ENCODE peak calls at places on chromosome X, in five cellular contexts. B is H9, Y is fibroblast of lung, X is lower leg skin, R is foreskin fibroblast. Z is an unnamed sample.

GRCh38 chrX:47958943-47959342 is 44.8 kb downstream of the ZNF182 start:
- DNase-seq in B (peak), Y (no peak), X (no peak), R (peak), Z (no peak)

GRCh38 chrX:109928596-109929335 is 74.1 kb upstream of the TMEM164 start:
- DNase-seq in B (no peak), Y (no peak), X (no peak), R (no peak), Z (no peak)

GRCh38 chrX:9729161-9729885 is 36.3 kb downstream of the GPR143 start:
- DNase-seq in B (no peak), Y (no peak), X (no peak), R (peak), Z (no peak)

GRCh38 chrX:103730746-103731508 is 20.2 kb downstream of the TMEM31 start:
- DNase-seq in B (no peak), Y (peak), X (no peak), R (peak), Z (peak)

GRCh38 chrX:48917139-48917980 is 1.5 kb downstream of the PIM2 start:
- DNase-seq in B (peak), Y (peak), X (peak), R (peak), Z (peak)

GRCh38 chrX:134144231-134144630 is 92.8 kb upstream of the CCDC160 start:
- DNase-seq in B (no peak), Y (no peak), X (no peak), R (peak), Z (no peak)

GRCh38 chrX:38805294-38806053 is 4.2 kb downstream of the MID1IP1 start:
- DNase-seq in B (peak), Y (peak), X (peak), R (peak), Z (peak)

GRCh38 chrX:15929231-15929630 is 74.6 kb upstream of the AP1S2 start:
- DNase-seq in B (no peak), Y (peak), X (no peak), R (no peak), Z (no peak)

GRCh38 chrX:21741869-21742701 is 15.8 kb downstream of the SMPX start:
- DNase-seq in B (no peak), Y (peak), X (peak), R (no peak), Z (no peak)

GRCh38 chrX:41238543-41238942 is 95.4 kb upstream of the DDX3X start:
- DNase-seq in B (no peak), Y (peak), X (no peak), R (peak), Z (peak)

GRCh38 chrX:95427389-95427788 is 1257.3 kb upstream of the DIAPH2 start:
- DNase-seq in B (no peak), Y (peak), X (no peak), R (peak), Z (no peak)

GRCh38 chrX:107748490-107748889 is 27.1 kb downstream of the TSC22D3 start:
- DNase-seq in B (no peak), Y (no peak), X (no peak), R (no peak), Z (no peak)

GRCh38 chrX:20265221-20265725 is 1.4 kb downstream of the RPS6KA3 start:
- DNase-seq in B (peak), Y (peak), X (peak), R (peak), Z (peak)

GRCh38 chrX:3143043-3143799 is 102.0 kb downstream of the ARSF start:
- DNase-seq in B (no peak), Y (no peak), X (no peak), R (no peak), Z (no peak)

GRCh38 chrX:32293962-32294708 is 917.2 kb downstream of the DMD start:
- DNase-seq in B (no peak), Y (no peak), X (no peak), R (no peak), Z (no peak)

GRCh38 chrX:16966745-16967144 is 20.3 kb downstream of the REPS2 start:
- DNase-seq in B (no peak), Y (no peak), X (no peak), R (peak), Z (no peak)

GRCh38 chrX:39721570-39722279 is 376.0 kb downstream of the BCOR start:
- DNase-seq in B (no peak), Y (peak), X (no peak), R (peak), Z (no peak)

GRCh38 chrX:13430136-13430827 is 110.4 kb upstream of the ATXN3L start:
- DNase-seq in B (no peak), Y (no peak), X (no peak), R (peak), Z (no peak)

GRCh38 chrX:36867143-36867542 is 141.0 kb upstream of the FAM47C start:
- DNase-seq in B (no peak), Y (peak), X (no peak), R (peak), Z (peak)

GRCh38 chrX:47854474-47854873 is 17.8 kb downstream of the ZNF81 start:
- DNase-seq in B (peak), Y (no peak), X (no peak), R (peak), Z (no peak)

GRCh38 chrX:136691028-136691809 is 43.3 kb downstream of the CD40LG start:
- DNase-seq in B (no peak), Y (peak), X (no peak), R (peak), Z (no peak)

GRCh38 chrX:11792461-11793421 is 34.7 kb downstream of the MSL3 start:
- DNase-seq in B (no peak), Y (no peak), X (no peak), R (no peak), Z (no peak)

GRCh38 chrX:71056857-71057256 is 11.3 kb downstream of the SNX12 start:
- DNase-seq in B (no peak), Y (peak), X (no peak), R (peak), Z (no peak)

GRCh38 chrX:97026406-97026805 is 142.7 kb downstream of the RPA4 start:
- DNase-seq in B (no peak), Y (peak), X (no peak), R (no peak), Z (peak)
- TF ChIP-seq CTCF in B (peak), Y (no peak), X (no peak), R (no peak), Z (peak)

DNA sequence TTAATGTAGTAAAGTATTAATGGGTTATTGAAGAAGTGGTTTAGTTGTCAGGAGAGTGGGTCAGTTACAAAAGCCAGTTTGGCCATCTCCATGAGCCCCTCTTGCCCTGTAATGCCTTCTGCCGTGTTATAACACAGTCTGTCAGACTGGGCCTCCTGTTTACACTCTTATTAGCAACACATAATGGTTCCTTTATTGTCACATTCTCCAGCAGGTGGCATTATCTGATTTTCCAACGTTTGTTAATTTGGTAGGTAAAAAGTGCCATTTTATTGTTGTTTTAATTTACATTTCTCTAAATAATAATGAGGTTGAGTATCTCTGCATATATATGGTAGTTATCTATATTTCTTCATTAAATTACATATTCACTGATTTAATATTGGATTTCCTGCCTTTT is 560.8 kb downstream of the FGF13 start:
- DNase-seq in B (no peak), Y (no peak), X (no peak), R (no peak), Z (no peak)
- TF ChIP-seq CTCF in B (peak), Y (no peak), X (no peak), R (no peak), Z (no peak)

GRCh38 chrX:135434258-135435138 is 12.8 kb downstream of the SMIM10L2A start:
- DNase-seq in B (no peak), Y (no peak), X (no peak), R (no peak), Z (no peak)

GRCh38 chrX:135431886-135432285 is 10.1 kb downstream of the SMIM10L2A start:
- DNase-seq in B (no peak), Y (no peak), X (no peak), R (no peak), Z (peak)

GRCh38 chrX:135432881-135433521 is 11.3 kb downstream of the SMIM10L2A start:
- DNase-seq in B (no peak), Y (no peak), X (no peak), R (no peak), Z (no peak)

GRCh38 chrX:135433531-135434257 is 11.9 kb downstream of the SMIM10L2A start:
- DNase-seq in B (no peak), Y (no peak), X (no peak), R (no peak), Z (no peak)

DNA sequence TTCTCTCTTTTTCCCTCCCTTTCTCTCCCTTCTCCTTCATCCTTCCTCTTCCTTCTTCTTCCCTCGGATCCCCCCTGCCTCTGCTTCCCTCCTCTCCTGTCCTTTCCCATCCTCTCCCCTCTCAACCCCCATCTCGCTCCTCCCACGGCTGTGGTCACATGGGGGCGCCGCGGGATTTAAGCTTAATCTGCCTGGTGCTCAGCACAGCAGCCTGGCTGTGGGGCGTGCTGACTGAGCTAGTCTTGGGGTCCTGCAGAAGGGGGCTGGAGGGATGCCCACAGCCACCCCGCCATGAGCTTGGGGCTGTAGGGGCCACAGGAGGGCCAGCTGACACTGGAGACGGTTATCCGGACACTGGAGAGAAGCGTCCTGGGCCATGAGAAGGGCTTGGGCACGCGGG is 10.7 kb downstream of the SMIM10L2A start:
- DNase-seq in B (no peak), Y (no peak), X (no peak), R (no peak), Z (no peak)
- TF ChIP-seq CTCF in B (peak), Y (no peak), X (no peak), R (no peak), Z (no peak)

GRCh38 chrX:27619975-27620374 is 29.8 kb downstream of the DCAF8L2 start:
- DNase-seq in B (no peak), Y (peak), X (no peak), R (no peak), Z (no peak)
- TF ChIP-seq CTCF in B (peak), Y (peak), X (no peak), R (no peak), Z (peak)

DNA sequence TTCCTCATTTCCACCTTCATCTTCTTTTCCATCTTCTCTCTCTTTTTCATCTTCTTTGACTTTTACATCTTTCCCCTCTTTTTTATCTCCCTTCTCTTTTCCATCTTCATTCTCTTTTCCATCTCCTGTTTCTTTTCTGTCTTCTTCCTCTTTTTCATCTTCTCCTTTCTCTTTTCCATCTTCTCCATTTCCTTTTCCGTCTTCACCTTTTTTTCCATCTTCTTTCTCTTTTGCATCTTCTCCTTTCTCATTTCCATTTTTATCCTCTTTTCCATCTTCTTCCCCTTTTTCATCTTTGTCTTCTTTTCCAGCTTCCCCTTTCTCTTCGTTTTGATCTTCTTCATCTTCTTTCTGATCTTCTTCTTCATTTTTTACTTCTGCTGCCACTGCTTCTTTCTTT is 87.0 kb downstream of the HMGN5 start:
- DNase-seq in B (no peak), Y (no peak), X (no peak), R (no peak), Z (no peak)
- TF ChIP-seq CTCF in B (no peak), Y (no peak), X (no peak), R (no peak), Z (no peak)

GRCh38 chrX:24693453-24694202 is at the start of gene POLA1:
- DNase-seq in B (peak), Y (peak), X (peak), R (peak), Z (peak)
- TF ChIP-seq CTCF in B (no peak), Y (peak), X (no peak), R (peak), Z (peak)

DNA sequence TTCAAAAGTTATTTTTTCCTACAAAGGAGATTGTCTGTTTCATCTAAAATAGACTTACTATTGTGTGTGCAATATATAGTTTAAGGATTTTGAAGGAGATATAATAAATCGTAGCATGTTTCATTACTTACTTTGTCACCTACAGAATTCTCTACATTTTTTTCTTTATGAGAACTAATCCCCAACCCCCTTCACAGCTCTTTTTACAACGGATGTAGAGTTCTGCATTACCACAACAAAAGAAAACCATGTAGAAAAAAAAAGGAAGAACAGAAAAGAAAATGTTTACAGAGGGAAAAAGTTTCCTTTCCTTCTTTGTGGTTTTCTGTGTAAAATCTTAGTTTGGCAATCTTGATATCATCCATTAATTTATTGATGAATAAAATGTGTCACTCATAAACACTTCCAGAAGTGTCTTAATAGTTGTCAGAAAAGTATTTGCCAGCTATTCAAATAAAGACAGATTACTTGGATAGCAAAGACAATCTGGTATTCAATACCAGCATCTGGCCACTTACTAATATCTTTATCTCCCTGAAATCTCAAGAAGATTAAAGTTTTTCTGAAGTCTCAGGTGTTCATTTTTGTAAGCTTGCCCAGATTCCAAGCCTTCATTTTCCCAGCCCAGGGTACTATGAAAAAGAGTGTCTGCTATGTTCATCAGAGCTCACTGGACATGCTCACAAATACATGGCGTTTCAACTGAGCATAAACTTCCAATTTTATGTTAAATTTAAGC is 806.8 kb downstream of the PCDH19 start:
- DNase-seq in B (no peak), Y (no peak), X (no peak), R (no peak), Z (no peak)
- TF ChIP-seq CTCF in B (no peak), Y (no peak), X (no peak), R (no peak), Z (no peak)